ENCODE peak calls at places on chromosomes 12 and 14, in seven cellular contexts. K, L, X, V, I, A and Q are unnamed samples.

GRCh38 chr14:82704218-82704617 is 1170.6 kb upstream of the SEL1L start:
- ATAC-seq in V (no peak), I (no peak), K (no peak), X (no peak), L (no peak), A (no peak), Q (no peak)

GRCh38 chr14:92719421-92719820 is 29.0 kb downstream of the LGMN start:
- ATAC-seq in I (no peak), A (no peak), X (no peak), K (no peak), V (peak; percentile 50), L (no peak), Q (no peak)

GRCh38 chr14:90381011-90381790 is 15.6 kb upstream of the CALM1 start:
- ATAC-seq in A (no peak), I (peak; percentile 9), X (no peak), V (peak; percentile 4), L (no peak), K (no peak), Q (no peak)

GRCh38 chr12:91111366-91112321 is at the start of gene LUM:
- ATAC-seq in I (peak; percentile 54), L (no peak), X (no peak), A (no peak), K (peak; percentile 75), V (peak; percentile 86), Q (no peak)

GRCh38 chr14:65156568-65157366 is 54.5 kb upstream of the MAX start:
- ATAC-seq in K (peak; percentile 85), V (peak; percentile 93), X (no peak), A (no peak), I (peak; percentile 83), L (no peak), Q (peak; percentile 89)

GRCh38 chr14:21505009-21505553 is 6.1 kb downstream of the METTL3 start:
- ATAC-seq in X (peak; percentile 79), I (no peak), L (peak; percentile 71), V (no peak), K (no peak), A (no peak), Q (no peak)

GRCh38 chr14:68389973-68390372 is 402.9 kb downstream of the ZFP36L1 start:
- ATAC-seq in X (no peak), A (no peak), K (no peak), V (no peak), I (no peak), L (no peak), Q (no peak)

GRCh38 chr14:77498984-77499527 is 440 bp upstream of the ISM2 start:
- ATAC-seq in I (peak; percentile 27), X (no peak), A (peak; percentile 23), K (peak; percentile 28), V (peak; percentile 24), L (peak; percentile 18), Q (peak; percentile 40)

GRCh38 chr12:122845865-122846621 is 10.8 kb downstream of the HIP1R start:
- ATAC-seq in A (no peak), L (no peak), K (no peak), X (no peak), V (no peak), I (no peak), Q (no peak)

GRCh38 chr12:41223600-41223999 is 35.5 kb downstream of the PDZRN4 start:
- ATAC-seq in L (no peak), V (no peak), X (no peak), I (no peak), K (no peak), A (no peak), Q (no peak)

GRCh38 chr14:45559626-45560025 is 306.6 kb upstream of the MIS18BP1 start:
- ATAC-seq in A (peak; percentile 38), X (no peak), I (no peak), V (no peak), K (no peak), L (no peak), Q (peak; percentile 29)

GRCh38 chr12:124392271-124392990 is 97.5 kb downstream of the RFLNA start:
- ATAC-seq in K (no peak), X (no peak), I (peak; percentile 1), V (peak; percentile 0), A (peak; percentile 52), L (no peak), Q (no peak)

GRCh38 chr14:73457050-73457934 is 1.1 kb downstream of the NUMB start:
- ATAC-seq in A (peak; percentile 37), K (peak; percentile 56), I (peak; percentile 3), X (no peak), L (no peak), V (peak; percentile 8), Q (peak; percentile 0)